ENCODE peak calls at places on chromosomes 7 and 10, in five cellular contexts. I, V, R, O and W are unnamed samples.

GRCh38 chr10:125062244-125063208 is 97.8 kb downstream of the CTBP2 start:
- DNase-seq in I (no peak), O (no peak), R (no peak), V (no peak), W (no peak)

GRCh38 chr7:91280180-91280579 is 15.9 kb downstream of the FZD1 start:
- DNase-seq in I (no peak), V (no peak), R (no peak), O (no peak), W (no peak)

GRCh38 chr7:102044984-102045673 is 227.7 kb downstream of the CUX1 start:
- DNase-seq in R (no peak), I (no peak), V (no peak), O (peak), W (peak)

GRCh38 chr10:89609730-89610393 is 35.2 kb downstream of the PANK1 start:
- DNase-seq in V (no peak), O (no peak), I (no peak), R (no peak), W (no peak)

GRCh38 chr10:124677291-124677690 is 66.9 kb downstream of the FAM53B start:
- DNase-seq in I (no peak), O (no peak), V (no peak), R (no peak), W (no peak)

GRCh38 chr10:17921378-17921777 is 30.3 kb upstream of the SLC39A12 start:
- DNase-seq in I (no peak), O (no peak), R (no peak), V (no peak), W (no peak)

GRCh38 chr7:79132844-79133451 is 320.5 kb downstream of the MAGI2 start:
- DNase-seq in V (no peak), R (no peak), O (no peak), I (no peak), W (no peak)

GRCh38 chr7:36658603-36659516 is 65.4 kb downstream of the AOAH start:
- DNase-seq in O (peak), R (no peak), V (no peak), I (no peak), W (peak)

GRCh38 chr10:74932648-74933047 is 106.2 kb downstream of the KAT6B start:
- DNase-seq in R (no peak), I (no peak), O (no peak), V (no peak), W (no peak)

GRCh38 chr10:88477343-88478085 is 105.6 kb downstream of the RNLS start:
- DNase-seq in I (no peak), R (no peak), V (no peak), O (no peak), W (no peak)

GRCh38 chr10:119305860-119306513 is 98.6 kb downstream of the GRK5 start:
- DNase-seq in R (peak), O (peak), I (peak), V (peak), W (peak)

GRCh38 chr7:121395494-121395960 is 581 bp downstream of the FAM3C start:
- DNase-seq in R (peak), V (peak), O (peak), I (peak), W (no peak)

GRCh38 chr10:48572414-48572813 is 32.5 kb downstream of the ARHGAP22 start:
- DNase-seq in O (no peak), R (no peak), I (no peak), V (no peak), W (peak)

GRCh38 chr7:55063633-55064032 is 44.8 kb downstream of the EGFR start:
- DNase-seq in R (peak), O (peak), V (no peak), I (no peak), W (peak)